ENCODE peak calls at places on chromosomes 2 and 18, in four cellular contexts. J, N, S and A are unnamed samples.

GRCh38 chr2:157840568-157841156 is 35.5 kb downstream of the ACVR1 start:
- DNase-seq in J (no peak), N (peak), S (no peak), A (peak)

GRCh38 chr2:58052978-58053377 is 6.4 kb downstream of the VRK2 start:
- DNase-seq in J (no peak), N (no peak), S (no peak), A (no peak)

GRCh38 chr2:152055366-152056108 is 43.3 kb downstream of the CACNB4 start:
- DNase-seq in J (no peak), N (no peak), S (no peak), A (no peak)

GRCh38 chr2:171244970-171245782 is 84.5 kb upstream of the TLK1 start:
- DNase-seq in J (no peak), N (no peak), S (no peak), A (no peak)

GRCh38 chr2:201880620-201881381 is 74.5 kb downstream of the CDK15 start:
- DNase-seq in J (no peak), N (no peak), S (peak), A (no peak)

GRCh38 chr2:126531029-126531428 is 124.9 kb upstream of the GYPC start:
- DNase-seq in J (no peak), N (no peak), S (no peak), A (no peak)

GRCh38 chr2:101064868-101065549 is 62.9 kb downstream of the RPL31 start:
- DNase-seq in J (no peak), N (peak), S (no peak), A (peak)

GRCh38 chr2:218828477-218828778 is 3.2 kb downstream of the PRKAG3 start:
- DNase-seq in J (no peak), N (no peak), S (no peak), A (no peak)

DNA sequence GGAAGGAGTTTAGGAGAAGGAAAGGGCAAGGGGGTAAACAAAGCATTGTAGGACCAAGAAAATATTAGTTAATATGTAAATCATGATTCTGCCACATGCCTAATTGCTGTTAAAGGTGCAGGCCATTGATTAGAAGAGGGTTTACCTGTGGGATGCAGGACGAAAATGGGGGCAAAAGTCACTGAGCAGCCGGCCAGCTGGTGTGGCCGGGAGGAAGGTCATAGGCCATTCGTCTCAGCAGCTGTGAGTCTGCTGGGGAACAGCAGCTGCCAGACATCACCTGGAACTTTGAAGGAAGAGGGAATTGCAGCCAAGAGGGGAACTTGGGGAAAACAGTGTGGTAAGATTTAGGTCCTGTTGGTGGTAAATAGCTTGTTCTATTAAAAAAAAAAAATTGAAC is 184.4 kb downstream of the DYSF start:
- DNase-seq in J (no peak), N (no peak), S (no peak), A (no peak)
- TF ChIP-seq POLR2A in J (no peak), N (no peak), S (no peak), A (no peak)

DNA sequence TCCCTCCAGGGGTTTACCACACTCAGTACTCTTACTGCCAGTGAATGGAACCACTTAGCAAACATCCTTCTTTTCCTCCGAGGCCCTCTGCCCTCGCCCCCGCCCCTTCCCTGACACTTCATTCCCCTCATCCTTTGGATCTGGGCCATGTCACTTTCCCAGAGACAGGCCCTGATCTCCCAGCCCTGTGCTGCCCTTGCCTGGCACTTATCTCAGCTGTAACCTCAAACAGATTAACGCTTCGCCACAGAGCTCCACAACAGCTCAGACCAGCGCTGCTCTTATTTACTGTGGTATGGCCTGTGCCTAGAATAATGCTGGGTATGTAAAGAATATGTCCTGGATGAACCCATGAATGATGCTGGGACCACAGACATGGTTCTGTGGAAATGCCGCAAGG is 159.1 kb upstream of the TMEM200C start:
- DNase-seq in J (no peak), N (no peak), S (no peak), A (no peak)
- TF ChIP-seq MYC in J (no peak), N (no peak), S (no peak), A (no peak)

GRCh38 chr18:12253517-12254136 is 534 bp upstream of the CIDEA start:
- DNase-seq in J (no peak), N (no peak), S (no peak), A (no peak)
- TF ChIP-seq EZH2 in J (no peak), N (peak), S (no peak), A (peak)

GRCh38 chr2:241686649-241687425 is at the start of gene DTYMK:
- DNase-seq in J (peak), N (peak), S (peak), A (peak)
- TF ChIP-seq POLR2A in J (peak), N (peak), S (peak), A (peak)

GRCh38 chr2:61177727-61178549 is 15.9 kb downstream of the C2orf74 start:
- DNase-seq in J (no peak), N (peak), S (no peak), A (peak)
- TF ChIP-seq MYC in J (no peak), N (no peak), S (no peak), A (no peak)

DNA sequence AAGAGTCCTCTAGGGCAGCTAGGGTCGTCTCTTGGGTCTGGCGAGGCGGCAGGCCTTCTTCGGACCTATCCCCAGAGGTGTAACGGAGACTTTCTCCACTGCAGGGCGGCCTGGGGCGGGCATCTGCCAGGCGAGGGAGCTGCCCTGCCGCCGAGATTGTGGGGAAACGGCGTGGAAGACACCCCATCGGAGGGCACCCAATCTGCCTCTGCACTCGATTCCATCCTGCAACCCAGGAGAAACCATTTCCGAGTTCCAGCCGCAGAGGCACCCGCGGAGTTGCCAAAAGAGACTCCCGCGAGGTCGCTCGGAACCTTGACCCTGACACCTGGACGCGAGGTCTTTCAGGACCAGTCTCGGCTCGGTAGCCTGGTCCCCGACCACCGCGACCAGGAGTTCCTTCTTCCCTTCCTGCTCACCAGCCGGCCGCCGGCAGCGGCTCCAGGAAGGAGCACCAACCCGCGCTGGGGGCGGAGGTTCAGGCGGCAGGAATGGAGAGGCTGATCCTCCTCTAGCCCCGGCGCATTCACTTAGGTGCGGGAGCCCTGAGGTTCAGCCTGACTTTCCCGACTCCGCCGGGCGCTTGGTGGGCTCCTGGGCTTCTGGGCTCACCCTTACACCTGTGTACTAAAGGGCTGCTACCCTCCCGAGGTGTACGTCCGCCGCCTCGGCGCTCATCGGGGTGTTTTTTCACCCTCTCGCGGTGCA is 8.2 kb downstream of the SIX2 start:
- DNase-seq in J (no peak), N (no peak), S (no peak), A (peak)
- TF ChIP-seq EZH2 in J (no peak), N (no peak), S (no peak), A (peak)